ENCODE peak calls at places on chromosomes 12 and 14, in seven cellular contexts. One of them, this sample, is unnamed. For H3K27me3, the result is how much of the 10 kb centered on the place peaks cover.

GRCh38 chr14:96094211-96094610 is 55.0 kb downstream of the C14orf132 start:
- DNase-seq in AG04450: no peak
- DNase-seq in BJ: no peak
- DNase-seq in aorta: no peak
- DNase-seq in tibial nerve: no peak
- DNase-seq in SK-N-SH: no peak
- DNase-seq in heart left ventricle: no peak
- DNase-seq in this sample: no peak

GRCh38 chr14:76423534-76423933 is 47.6 kb downstream of the ESRRB start:
- DNase-seq in heart left ventricle: no peak
- DNase-seq in aorta: no peak
- DNase-seq in SK-N-SH: no peak
- DNase-seq in BJ: no peak
- DNase-seq in tibial nerve: no peak
- DNase-seq in AG04450: no peak
- DNase-seq in this sample: no peak

GRCh38 chr12:108231909-108232434 is 102.9 kb downstream of the WSCD2 start:
- DNase-seq in AG04450: no peak
- DNase-seq in BJ: no peak
- DNase-seq in tibial nerve: no peak
- DNase-seq in aorta: no peak
- DNase-seq in SK-N-SH: no peak
- DNase-seq in heart left ventricle: no peak
- DNase-seq in this sample: no peak

GRCh38 chr14:99132821-99133562 is 139.0 kb downstream of the BCL11B start:
- DNase-seq in AG04450: no peak
- DNase-seq in heart left ventricle: no peak
- DNase-seq in tibial nerve: no peak
- DNase-seq in BJ: no peak
- DNase-seq in SK-N-SH: no peak
- DNase-seq in aorta: no peak
- DNase-seq in this sample: no peak

GRCh38 chr14:22664261-22664660 is 20.1 kb upstream of the OR6J1 start:
- DNase-seq in BJ: no peak
- DNase-seq in AG04450: no peak
- DNase-seq in SK-N-SH: no peak
- DNase-seq in aorta: no peak
- DNase-seq in heart left ventricle: no peak
- DNase-seq in tibial nerve: no peak
- DNase-seq in this sample: no peak

GRCh38 chr12:81294325-81295190 is 216.7 kb downstream of the ACSS3 start:
- DNase-seq in aorta: no peak
- DNase-seq in BJ: no peak
- DNase-seq in SK-N-SH: no peak
- DNase-seq in tibial nerve: no peak
- DNase-seq in AG04450: no peak
- DNase-seq in heart left ventricle: no peak
- DNase-seq in this sample: no peak

GRCh38 chr14:96136361-96136760 is 68.3 kb upstream of the BDKRB2 start:
- DNase-seq in tibial nerve: no peak
- DNase-seq in AG04450: no peak
- DNase-seq in aorta: no peak
- DNase-seq in SK-N-SH: no peak
- DNase-seq in heart left ventricle: no peak
- DNase-seq in BJ: no peak
- DNase-seq in this sample: no peak

GRCh38 chr14:75877292-75877691 is 104.5 kb downstream of the TGFB3 start:
- DNase-seq in heart left ventricle: peak
- DNase-seq in BJ: no peak
- DNase-seq in AG04450: peak
- DNase-seq in SK-N-SH: no peak
- DNase-seq in aorta: peak
- DNase-seq in tibial nerve: no peak
- DNase-seq in this sample: no peak

GRCh38 chr14:106790189-106791036 is 1264.0 kb downstream of the TMEM121 start:
- DNase-seq in tibial nerve: no peak
- DNase-seq in SK-N-SH: peak
- DNase-seq in aorta: peak
- DNase-seq in BJ: no peak
- DNase-seq in AG04450: no peak
- DNase-seq in heart left ventricle: no peak
- DNase-seq in this sample: peak

GRCh38 chr12:128792398-128792797 is 31.4 kb downstream of the SLC15A4 start:
- DNase-seq in AG04450: no peak
- DNase-seq in SK-N-SH: peak
- DNase-seq in aorta: no peak
- DNase-seq in BJ: no peak
- DNase-seq in tibial nerve: no peak
- DNase-seq in heart left ventricle: no peak
- DNase-seq in this sample: no peak

GRCh38 chr14:24679248-24680085 is 45.5 kb upstream of the GZMB start:
- DNase-seq in heart left ventricle: no peak
- DNase-seq in tibial nerve: no peak
- DNase-seq in AG04450: no peak
- DNase-seq in BJ: no peak
- DNase-seq in aorta: no peak
- DNase-seq in SK-N-SH: no peak
- DNase-seq in this sample: no peak

GRCh38 chr12:132525011-132525832 is 35.3 kb downstream of the FBRSL1 start:
- DNase-seq in heart left ventricle: no peak
- DNase-seq in aorta: no peak
- DNase-seq in AG04450: no peak
- DNase-seq in BJ: no peak
- DNase-seq in tibial nerve: no peak
- DNase-seq in SK-N-SH: no peak
- DNase-seq in this sample: peak

GRCh38 chr14:68677476-68677875 is 115.4 kb downstream of the ZFP36L1 start:
- DNase-seq in BJ: no peak
- DNase-seq in tibial nerve: no peak
- DNase-seq in SK-N-SH: no peak
- DNase-seq in aorta: no peak
- DNase-seq in AG04450: no peak
- DNase-seq in heart left ventricle: no peak
- DNase-seq in this sample: no peak

GRCh38 chr12:95492462-95492861 is 18.5 kb downstream of the METAP2 start:
- DNase-seq in AG04450: no peak
- DNase-seq in BJ: no peak
- DNase-seq in tibial nerve: no peak
- DNase-seq in aorta: no peak
- DNase-seq in heart left ventricle: no peak
- DNase-seq in SK-N-SH: no peak
- DNase-seq in this sample: no peak

GRCh38 chr12:22974865-22975264 is 349.9 kb downstream of the ETNK1 start:
- DNase-seq in SK-N-SH: no peak
- DNase-seq in BJ: peak
- DNase-seq in aorta: no peak
- DNase-seq in heart left ventricle: no peak
- DNase-seq in AG04450: peak
- DNase-seq in tibial nerve: no peak
- DNase-seq in this sample: no peak

GRCh38 chr14:102999227-102999895 is 58.0 kb downstream of the CDC42BPB start:
- DNase-seq in tibial nerve: no peak
- DNase-seq in BJ: no peak
- DNase-seq in SK-N-SH: no peak
- DNase-seq in aorta: peak
- DNase-seq in heart left ventricle: no peak
- DNase-seq in AG04450: no peak
- DNase-seq in this sample: no peak

GRCh38 chr12:115464008-115464672 is 780.2 kb upstream of the TBX3 start:
- DNase-seq in AG04450: no peak
- DNase-seq in BJ: no peak
- DNase-seq in tibial nerve: no peak
- DNase-seq in aorta: no peak
- DNase-seq in heart left ventricle: no peak
- DNase-seq in SK-N-SH: no peak
- DNase-seq in this sample: no peak

GRCh38 chr12:20144341-20144740 is 224.0 kb upstream of the PDE3A start:
- DNase-seq in heart left ventricle: no peak
- DNase-seq in tibial nerve: no peak
- DNase-seq in BJ: no peak
- DNase-seq in AG04450: no peak
- DNase-seq in SK-N-SH: no peak
- DNase-seq in aorta: no peak
- DNase-seq in this sample: no peak

GRCh38 chr14:98138666-98139065 is 1133.3 kb downstream of the BCL11B start:
- DNase-seq in heart left ventricle: no peak
- DNase-seq in aorta: no peak
- DNase-seq in SK-N-SH: peak
- DNase-seq in tibial nerve: no peak
- DNase-seq in AG04450: no peak
- DNase-seq in BJ: no peak
- DNase-seq in this sample: peak

GRCh38 chr12:77891531-77892147 is 60.9 kb downstream of the NAV3 start:
- DNase-seq in SK-N-SH: no peak
- DNase-seq in aorta: no peak
- DNase-seq in AG04450: no peak
- DNase-seq in heart left ventricle: no peak
- DNase-seq in tibial nerve: no peak
- DNase-seq in BJ: no peak
- DNase-seq in this sample: no peak

GRCh38 chr12:124868252-124868965 is 4.7 kb upstream of the SCARB1 start:
- DNase-seq in BJ: no peak
- DNase-seq in AG04450: no peak
- DNase-seq in tibial nerve: no peak
- DNase-seq in SK-N-SH: no peak
- DNase-seq in heart left ventricle: no peak
- DNase-seq in aorta: no peak
- DNase-seq in this sample: peak

GRCh38 chr14:100674428-100674827 is 52.3 kb upstream of the DLK1 start:
- DNase-seq in AG04450: no peak
- DNase-seq in heart left ventricle: no peak
- DNase-seq in SK-N-SH: no peak
- DNase-seq in tibial nerve: no peak
- DNase-seq in BJ: no peak
- DNase-seq in aorta: no peak
- DNase-seq in this sample: peak

GRCh38 chr14:100676089-100676685 is 50.5 kb upstream of the DLK1 start:
- DNase-seq in AG04450: no peak
- DNase-seq in SK-N-SH: no peak
- DNase-seq in heart left ventricle: no peak
- DNase-seq in BJ: no peak
- DNase-seq in tibial nerve: no peak
- DNase-seq in aorta: no peak
- DNase-seq in this sample: no peak

GRCh38 chr14:100675664-100676063 is 51.0 kb upstream of the DLK1 start:
- DNase-seq in tibial nerve: no peak
- DNase-seq in heart left ventricle: no peak
- DNase-seq in aorta: no peak
- DNase-seq in SK-N-SH: no peak
- DNase-seq in AG04450: no peak
- DNase-seq in BJ: no peak
- DNase-seq in this sample: no peak

GRCh38 chr14:100673807-100674154 is 52.9 kb upstream of the DLK1 start:
- DNase-seq in heart left ventricle: no peak
- DNase-seq in SK-N-SH: no peak
- DNase-seq in AG04450: no peak
- DNase-seq in tibial nerve: no peak
- DNase-seq in aorta: no peak
- DNase-seq in BJ: no peak
- DNase-seq in this sample: no peak

DNA sequence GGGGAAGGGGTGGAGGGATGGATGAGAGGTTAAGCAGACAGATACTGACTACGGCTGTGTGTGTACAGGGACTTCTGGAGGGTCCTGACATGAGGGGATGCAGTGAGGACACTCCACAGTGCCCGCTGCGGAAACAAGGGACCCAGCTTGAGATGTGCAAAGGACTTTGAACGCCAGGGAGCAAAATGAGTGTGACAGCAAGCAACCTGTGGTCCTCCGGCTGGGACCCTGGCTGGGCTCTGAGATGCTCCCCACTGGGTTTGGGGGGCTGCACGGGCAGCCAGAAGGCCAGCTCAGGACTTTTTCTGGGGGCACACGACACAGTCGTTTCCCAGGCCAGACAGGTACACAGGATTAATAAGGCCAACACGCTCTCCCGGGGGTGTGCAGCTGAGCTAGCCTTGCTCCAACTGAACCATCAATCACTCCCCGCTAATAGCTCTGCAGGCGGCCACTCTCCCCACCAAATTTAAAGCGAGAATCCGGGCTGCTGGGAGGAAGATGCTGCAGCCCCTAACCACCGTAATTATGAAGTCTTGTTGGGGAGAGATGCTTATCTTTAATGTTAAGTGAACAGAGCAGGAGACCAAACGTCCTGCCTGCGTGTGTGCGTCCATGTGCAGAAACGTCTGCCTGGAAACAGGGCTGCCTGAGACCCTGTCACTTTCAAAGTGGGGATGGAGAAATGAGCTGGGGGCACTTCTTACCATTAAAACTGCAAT is 51.6 kb upstream of the DLK1 start:
- DNase-seq in heart left ventricle: no peak
- DNase-seq in aorta: no peak
- DNase-seq in SK-N-SH: peak
- DNase-seq in BJ: no peak
- DNase-seq in tibial nerve: no peak
- DNase-seq in AG04450: no peak
- DNase-seq in this sample: no peak
- H3K27me3 ChIP-seq in heart left ventricle: under half
- H3K27me3 ChIP-seq in aorta: under half
- H3K27me3 ChIP-seq in SK-N-SH: under half
- H3K27me3 ChIP-seq in BJ: under half
- H3K27me3 ChIP-seq in tibial nerve: under half
- H3K27me3 ChIP-seq in AG04450: under half
- H3K27me3 ChIP-seq in this sample: under half

GRCh38 chr14:95075789-95076188 is 81.5 kb downstream of the DICER1 start:
- DNase-seq in SK-N-SH: no peak
- DNase-seq in BJ: no peak
- DNase-seq in AG04450: no peak
- DNase-seq in aorta: no peak
- DNase-seq in heart left ventricle: no peak
- DNase-seq in tibial nerve: no peak
- DNase-seq in this sample: no peak
- H3K4me3 ChIP-seq in SK-N-SH: no peak
- H3K4me3 ChIP-seq in BJ: no peak
- H3K4me3 ChIP-seq in AG04450: no peak
- H3K4me3 ChIP-seq in aorta: no peak
- H3K4me3 ChIP-seq in heart left ventricle: no peak
- H3K4me3 ChIP-seq in tibial nerve: no peak
- H3K4me3 ChIP-seq in this sample: no peak

DNA sequence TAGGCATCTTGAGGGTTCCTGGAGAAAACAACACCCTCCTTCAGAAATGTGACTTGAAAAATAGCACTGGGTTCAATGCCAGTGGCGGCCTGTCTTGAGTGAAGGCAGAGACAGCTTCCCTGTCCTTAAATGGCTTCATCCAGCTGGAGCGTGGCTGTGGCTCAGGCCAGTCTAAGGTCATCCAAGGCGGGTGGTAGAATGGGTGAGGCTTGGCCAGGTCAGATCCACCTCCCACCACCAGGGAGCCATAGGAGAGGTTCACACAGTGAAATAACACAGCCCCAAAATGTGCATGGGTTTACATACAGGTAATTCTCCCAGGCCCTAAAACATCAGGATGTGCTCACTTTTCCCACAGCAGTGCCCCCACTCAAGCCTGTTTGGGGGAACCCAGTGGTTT is 171.3 kb downstream of the PHETA1 start:
- DNase-seq in BJ: no peak
- DNase-seq in SK-N-SH: no peak
- DNase-seq in heart left ventricle: no peak
- DNase-seq in tibial nerve: no peak
- DNase-seq in aorta: no peak
- DNase-seq in AG04450: no peak
- DNase-seq in this sample: peak
- H3K27me3 ChIP-seq in BJ: under half
- H3K27me3 ChIP-seq in SK-N-SH: under half
- H3K27me3 ChIP-seq in heart left ventricle: under half
- H3K27me3 ChIP-seq in tibial nerve: under half
- H3K27me3 ChIP-seq in aorta: under half
- H3K27me3 ChIP-seq in AG04450: under half
- H3K27me3 ChIP-seq in this sample: under half

GRCh38 chr12:102687523-102687922 is 207.2 kb upstream of the IGF1 start:
- DNase-seq in BJ: no peak
- DNase-seq in heart left ventricle: peak
- DNase-seq in SK-N-SH: no peak
- DNase-seq in aorta: no peak
- DNase-seq in AG04450: no peak
- DNase-seq in tibial nerve: peak
- DNase-seq in this sample: no peak
- H3K4me3 ChIP-seq in BJ: no peak
- H3K4me3 ChIP-seq in heart left ventricle: no peak
- H3K4me3 ChIP-seq in SK-N-SH: no peak
- H3K4me3 ChIP-seq in aorta: no peak
- H3K4me3 ChIP-seq in AG04450: no peak
- H3K4me3 ChIP-seq in tibial nerve: no peak
- H3K4me3 ChIP-seq in this sample: no peak